ENCODE peak calls at places on chromosomes 16 and 17, in five cellular contexts. One of them, this sample, is unnamed.

GRCh38 chr17:74569392-74570003 is 2.2 kb upstream of the CD300H start:
- DNase-seq in colonic mucosa: peak; percentile 32
- DNase-seq in CD8-positive, alpha-beta T cell: no peak
- DNase-seq in mesothelial cell of epicardium: no peak
- DNase-seq in EL: peak; percentile 82
- DNase-seq in this sample: no peak

GRCh38 chr17:73650147-73650546 is 5.9 kb upstream of the SDK2 start:
- DNase-seq in mesothelial cell of epicardium: peak; percentile 35
- DNase-seq in colonic mucosa: peak; percentile 61
- DNase-seq in CD8-positive, alpha-beta T cell: peak; percentile 52
- DNase-seq in EL: no peak
- DNase-seq in this sample: no peak

GRCh38 chr17:69246726-69247375 is 18.2 kb upstream of the ABCA10 start:
- DNase-seq in CD8-positive, alpha-beta T cell: no peak
- DNase-seq in colonic mucosa: no peak
- DNase-seq in mesothelial cell of epicardium: no peak
- DNase-seq in EL: peak; percentile 44
- DNase-seq in this sample: no peak

GRCh38 chr17:28041844-28042656 is 427 bp upstream of the NLK start:
- DNase-seq in CD8-positive, alpha-beta T cell: no peak
- DNase-seq in EL: no peak
- DNase-seq in colonic mucosa: no peak
- DNase-seq in mesothelial cell of epicardium: no peak
- DNase-seq in this sample: no peak

GRCh38 chr17:36657763-36658490 is 56.5 kb downstream of the MRM1 start:
- DNase-seq in mesothelial cell of epicardium: no peak
- DNase-seq in EL: no peak
- DNase-seq in CD8-positive, alpha-beta T cell: peak; percentile 58
- DNase-seq in colonic mucosa: peak; percentile 66
- DNase-seq in this sample: no peak

GRCh38 chr16:87226926-87227650 is 90.1 kb downstream of the C16orf95 start:
- DNase-seq in mesothelial cell of epicardium: no peak
- DNase-seq in CD8-positive, alpha-beta T cell: no peak
- DNase-seq in colonic mucosa: no peak
- DNase-seq in EL: peak; percentile 90
- DNase-seq in this sample: no peak

GRCh38 chr17:77888242-77889134 is 70.0 kb upstream of the TNRC6C start:
- DNase-seq in colonic mucosa: no peak
- DNase-seq in EL: no peak
- DNase-seq in mesothelial cell of epicardium: no peak
- DNase-seq in CD8-positive, alpha-beta T cell: no peak
- DNase-seq in this sample: no peak

GRCh38 chr16:154223-155030 is 2.0 kb downstream of the HBZ start:
- DNase-seq in EL: peak; percentile 29
- DNase-seq in mesothelial cell of epicardium: no peak
- DNase-seq in colonic mucosa: no peak
- DNase-seq in CD8-positive, alpha-beta T cell: no peak
- DNase-seq in this sample: no peak

GRCh38 chr17:82647593-82648164 is 565 bp downstream of the WDR45B start:
- DNase-seq in EL: peak; percentile 41
- DNase-seq in mesothelial cell of epicardium: peak; percentile 54
- DNase-seq in colonic mucosa: peak; percentile 45
- DNase-seq in CD8-positive, alpha-beta T cell: peak; percentile 58
- DNase-seq in this sample: peak; percentile 59

This sample was measured in T-helper 1 cell.